ENCODE peak calls at places on chromosome 1, in six cellular contexts. K is SK-N-SH, I is HepG2, S is HCT116, W is K562, U is GM12878. A is an unnamed sample.
A peak's percentile ranks its signal among the peaks of the same experiment; 100 is the strongest.

GRCh38 chr1:19802269-19802668 is 2.6 kb upstream of the TMCO4 start:
- DNase-seq in K (no peak), I (no peak), S (no peak), W (no peak), U (no peak), A (no peak)

GRCh38 chr1:208038303-208038702 is 127.4 kb upstream of the CD34 start:
- DNase-seq in K (no peak), I (no peak), S (no peak), W (no peak), U (no peak), A (no peak)

GRCh38 chr1:41481109-41481775 is 3.2 kb downstream of the EDN2 start:
- DNase-seq in K (no peak), I (no peak), S (no peak), W (no peak), U (no peak), A (no peak)

GRCh38 chr1:102550729-102551384 is 554.1 kb upstream of the OLFM3 start:
- DNase-seq in K (no peak), I (peak; percentile 22), S (peak; percentile 21), W (no peak), U (no peak), A (peak; percentile 52)

GRCh38 chr1:160675641-160676410 is 29.0 kb upstream of the SLAMF1 start:
- DNase-seq in K (peak; percentile 29), I (peak; percentile 30), S (peak; percentile 57), W (peak; percentile 50), U (peak; percentile 76), A (peak; percentile 82)

GRCh38 chr1:113980120-113980519 is 846 bp downstream of the OLFML3 start:
- DNase-seq in K (no peak), I (no peak), S (no peak), W (no peak), U (no peak), A (no peak)

GRCh38 chr1:16145030-16145987 is 10.6 kb downstream of the EPHA2 start:
- DNase-seq in K (no peak), I (peak; percentile 68), S (peak; percentile 89), W (no peak), U (no peak), A (no peak)

GRCh38 chr1:30950053-30950452 is 41.5 kb upstream of the SDC3 start:
- DNase-seq in K (no peak), I (no peak), S (no peak), W (no peak), U (no peak), A (no peak)

GRCh38 chr1:7292714-7293419 is 478.2 kb upstream of the VAMP3 start:
- DNase-seq in K (no peak), I (no peak), S (no peak), W (no peak), U (no peak), A (no peak)

GRCh38 chr1:234186037-234186688 is 187.1 kb upstream of the COA6 start:
- DNase-seq in K (no peak), I (peak; percentile 6), S (peak; percentile 92), W (no peak), U (no peak), A (no peak)

GRCh38 chr1:3186526-3186921 is 117.5 kb downstream of the PRDM16 start:
- DNase-seq in K (no peak), I (no peak), S (no peak), W (peak; percentile 43), U (no peak), A (no peak)

GRCh38 chr1:82367456-82367855 is 566.7 kb downstream of the ADGRL2 start:
- DNase-seq in K (no peak), I (no peak), S (no peak), W (no peak), U (no peak), A (no peak)

GRCh38 chr1:246333855-246334254 is 173.2 kb downstream of the SMYD3 start:
- DNase-seq in K (no peak), I (no peak), S (no peak), W (no peak), U (no peak), A (no peak)

GRCh38 chr1:200226268-200226968 is 183.4 kb downstream of the ZNF281 start:
- DNase-seq in K (no peak), I (no peak), S (no peak), W (peak; percentile 34), U (no peak), A (peak; percentile 90)

GRCh38 chr1:23362218-23362713 is 7.4 kb downstream of the ZNF436 start:
- DNase-seq in K (no peak), I (no peak), S (no peak), W (peak; percentile 8), U (no peak), A (no peak)

GRCh38 chr1:36829066-36829465 is 205.2 kb downstream of the GRIK3 start:
- DNase-seq in K (no peak), I (no peak), S (no peak), W (no peak), U (no peak), A (no peak)

GRCh38 chr1:232305020-232305419 is 324.9 kb downstream of the SIPA1L2 start:
- DNase-seq in K (no peak), I (no peak), S (no peak), W (no peak), U (no peak), A (no peak)

GRCh38 chr1:7561331-7561921 is 209.7 kb upstream of the VAMP3 start:
- DNase-seq in K (peak; percentile 69), I (no peak), S (no peak), W (peak; percentile 74), U (no peak), A (no peak)

GRCh38 chr1:195188821-195189220 is 1419.4 kb downstream of the KCNT2 start:
- DNase-seq in K (no peak), I (no peak), S (no peak), W (no peak), U (no peak), A (no peak)

GRCh38 chr1:229117664-229118300 is 153.1 kb upstream of the RAB4A start:
- DNase-seq in K (no peak), I (no peak), S (no peak), W (no peak), U (no peak), A (no peak)

GRCh38 chr1:31790641-31791091 is 25.2 kb downstream of the SPOCD1 start:
- DNase-seq in K (no peak), I (no peak), S (no peak), W (no peak), U (no peak), A (no peak)

GRCh38 chr1:38699330-38700076 is 160.1 kb downstream of the RRAGC start:
- DNase-seq in K (no peak), I (no peak), S (no peak), W (no peak), U (no peak), A (no peak)

GRCh38 chr1:205774277-205775014 is 836 bp downstream of the RAB29 start:
- DNase-seq in K (peak; percentile 45), I (peak; percentile 35), S (no peak), W (peak; percentile 63), U (peak; percentile 58), A (no peak)

GRCh38 chr1:212727386-212728181 is 27.9 kb upstream of the BATF3 start:
- DNase-seq in K (no peak), I (no peak), S (no peak), W (no peak), U (no peak), A (no peak)

GRCh38 chr1:44723496-44724407 is 7.2 kb downstream of the RNU5D-1 start:
- DNase-seq in K (no peak), I (no peak), S (no peak), W (no peak), U (peak; percentile 66), A (no peak)
- H3K4me3 ChIP-seq in K (no peak overlapping the region), I (no peak overlapping the region), S (no peak overlapping the region), W (no peak overlapping the region), U (peak overlapping the region; percentile 32), A (no peak overlapping the region)

GRCh38 chr1:215667796-215668195 is 100.7 kb downstream of the KCTD3 start:
- DNase-seq in K (no peak), I (no peak), S (no peak), W (no peak), U (no peak), A (no peak)

GRCh38 chr1:215661033-215661432 is 93.9 kb downstream of the KCTD3 start:
- DNase-seq in K (no peak), I (no peak), S (no peak), W (no peak), U (no peak), A (no peak)

GRCh38 chr1:215669806-215670485 is 102.8 kb downstream of the KCTD3 start:
- DNase-seq in K (no peak), I (no peak), S (no peak), W (no peak), U (no peak), A (peak; percentile 27)

GRCh38 chr1:215660259-215660658 is 93.2 kb downstream of the KCTD3 start:
- DNase-seq in K (no peak), I (peak; percentile 48), S (no peak), W (no peak), U (no peak), A (no peak)

GRCh38 chr1:215665212-215665611 is 98.1 kb downstream of the KCTD3 start:
- DNase-seq in K (no peak), I (no peak), S (no peak), W (no peak), U (no peak), A (no peak)
- TF ChIP-seq YY1 in K (no peak), I (no peak), S (no peak), W (no peak), U (no peak), A (no peak)

GRCh38 chr1:77026640-77027039 is 159.4 kb downstream of the ST6GALNAC5 start:
- DNase-seq in K (no peak), I (no peak), S (no peak), W (no peak), U (no peak), A (no peak)
- H3K9ac ChIP-seq in K (no peak overlapping the region), I (no peak overlapping the region), S (no peak overlapping the region), W (no peak overlapping the region), U (no peak overlapping the region), A (no peak overlapping the region)

DNA sequence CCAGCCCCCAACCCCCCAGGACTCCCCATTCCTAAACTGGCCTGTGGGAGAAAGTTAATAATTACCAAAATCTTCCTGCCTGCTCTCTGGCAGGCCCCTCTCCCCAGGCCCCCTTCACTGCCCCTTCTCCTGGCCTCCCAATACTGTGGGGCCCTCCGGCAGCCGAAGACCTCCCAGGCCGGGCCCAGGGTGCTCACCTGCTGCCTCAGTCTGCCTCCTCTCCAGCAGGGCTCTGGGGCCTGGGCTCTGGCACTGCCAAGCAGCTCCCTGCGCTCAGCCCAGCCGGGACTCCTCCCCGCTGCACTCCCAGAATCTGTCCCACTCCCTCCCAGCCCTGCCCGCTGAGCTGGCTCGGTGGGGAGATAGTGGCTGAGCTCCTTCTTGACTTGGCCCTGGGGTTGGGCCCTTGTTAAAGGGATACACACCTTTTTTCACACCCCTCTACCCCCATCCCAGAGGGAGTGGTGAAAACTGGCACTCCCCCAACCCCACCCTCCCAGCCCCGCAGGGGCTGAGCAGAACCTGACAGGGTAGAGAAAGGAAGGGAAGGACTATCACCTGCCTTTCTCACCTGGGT is at the start of gene S100A16:
- DNase-seq in K (no peak), I (no peak), S (peak; percentile 56), W (peak; percentile 48), U (no peak), A (no peak)
- H3K4me3 ChIP-seq in K (peak within 1 kb of the TSS; percentile 49), I (peak within 1 kb of the TSS; percentile 71), S (peak within 1 kb of the TSS; percentile 88), W (no peak within 1 kb of the TSS), U (no peak within 1 kb of the TSS), A (peak within 1 kb of the TSS; percentile 63)